ENCODE peak calls at places on chromosomes 12 and 14, in five cellular contexts. C, G, Z, T and D are unnamed samples.

GRCh38 chr12:31004666-31005065 is 69.0 kb upstream of the DDX11 start:
- DNase-seq in Z (no peak), T (no peak), G (no peak), C (no peak), D (peak)

GRCh38 chr14:90871605-90872233 is 55.5 kb upstream of the TTC7B start:
- DNase-seq in G (no peak), Z (no peak), C (no peak), T (no peak), D (no peak)

GRCh38 chr12:5026342-5026938 is 17.2 kb upstream of the KCNA5 start:
- DNase-seq in C (no peak), Z (no peak), G (no peak), T (no peak), D (no peak)

GRCh38 chr12:124352839-124353238 is 57.9 kb downstream of the RFLNA start:
- DNase-seq in Z (no peak), T (peak), C (no peak), G (no peak), D (no peak)

GRCh38 chr12:27754795-27755194 is 25.2 kb upstream of the KLHL42 start:
- DNase-seq in C (no peak), T (no peak), Z (no peak), G (no peak), D (no peak)

GRCh38 chr14:101236496-101237240 is 324.6 kb upstream of the DIO3 start:
- DNase-seq in T (no peak), Z (no peak), G (no peak), C (no peak), D (peak)

GRCh38 chr14:100537701-100538565 is 49.3 kb downstream of the BEGAIN start:
- DNase-seq in C (no peak), Z (no peak), G (peak), T (peak), D (peak)

GRCh38 chr14:86168376-86168775 is 638.4 kb downstream of the FLRT2 start:
- DNase-seq in Z (no peak), G (no peak), C (no peak), T (no peak), D (no peak)

GRCh38 chr14:77869350-77869749 is 69.4 kb downstream of the ADCK1 start:
- DNase-seq in T (no peak), C (no peak), Z (no peak), G (no peak), D (no peak)

GRCh38 chr12:91877022-91877421 is 268.6 kb downstream of the BTG1 start:
- DNase-seq in G (peak), T (no peak), C (peak), Z (peak), D (no peak)

GRCh38 chr12:12592930-12593329 is 18.7 kb upstream of the CREBL2 start:
- DNase-seq in T (no peak), Z (no peak), G (no peak), C (no peak), D (peak)

GRCh38 chr12:124295431-124296058 is 652 bp downstream of the RFLNA start:
- DNase-seq in T (no peak), G (no peak), C (no peak), Z (peak), D (no peak)

GRCh38 chr12:546920-547845 is 87.4 kb downstream of the B4GALNT3 start:
- DNase-seq in Z (peak), T (peak), C (peak), G (peak), D (peak)

GRCh38 chr14:31204593-31205534 is 2.7 kb downstream of the HECTD1 start:
- DNase-seq in C (no peak), Z (no peak), T (no peak), G (no peak), D (no peak)

GRCh38 chr14:104289485-104289884 is 151.1 kb downstream of the KIF26A start:
- DNase-seq in T (no peak), G (no peak), C (no peak), Z (no peak), D (peak)

GRCh38 chr12:49503674-49504180 is 35.1 kb upstream of the KCNH3 start:
- DNase-seq in C (no peak), G (no peak), T (no peak), Z (no peak), D (no peak)

GRCh38 chr14:77761205-77761931 is 412 bp upstream of the SNW1 start:
- DNase-seq in Z (peak), G (no peak), T (peak), C (no peak), D (peak)

GRCh38 chr12:1587927-1588573 is 6.3 kb downstream of the FBXL14 start:
- DNase-seq in Z (peak), T (no peak), G (no peak), C (no peak), D (no peak)

GRCh38 chr12:99284161-99284560 is 363.4 kb upstream of the GARIN6 start:
- DNase-seq in T (no peak), Z (no peak), C (no peak), G (no peak), D (no peak)

GRCh38 chr12:53510181-53510812 is 3.0 kb upstream of the NPFF start:
- DNase-seq in G (no peak), C (no peak), T (no peak), Z (no peak), D (no peak)